ENCODE peak calls at places on chromosomes 2 and 18, in nine cellular contexts. One of them, this sample, is unnamed.

GRCh38 chr2:119692954-119693353 is 14.0 kb downstream of the TMEM177 start:
- DNase-seq in IMR-90: no peak
- DNase-seq in EH: no peak
- DNase-seq in lower leg skin: no peak
- DNase-seq in HT-29: no peak
- DNase-seq in T-cell: no peak
- DNase-seq in mammary epithelial cell: no peak
- DNase-seq in G401: no peak
- DNase-seq in GM23338: no peak
- DNase-seq in this sample: no peak

GRCh38 chr2:55896633-55897032 is 26.9 kb downstream of the EFEMP1 start:
- DNase-seq in G401: no peak
- DNase-seq in mammary epithelial cell: no peak
- DNase-seq in T-cell: no peak
- DNase-seq in lower leg skin: no peak
- DNase-seq in IMR-90: no peak
- DNase-seq in GM23338: no peak
- DNase-seq in EH: no peak
- DNase-seq in HT-29: no peak
- DNase-seq in this sample: no peak

GRCh38 chr2:217113496-217113895 is 253.6 kb upstream of the TNP1 start:
- DNase-seq in GM23338: no peak
- DNase-seq in IMR-90: no peak
- DNase-seq in G401: no peak
- DNase-seq in mammary epithelial cell: no peak
- DNase-seq in HT-29: no peak
- DNase-seq in EH: no peak
- DNase-seq in T-cell: no peak
- DNase-seq in lower leg skin: no peak
- DNase-seq in this sample: no peak

GRCh38 chr18:22946217-22946616 is 13.1 kb downstream of the RBBP8 start:
- DNase-seq in T-cell: no peak
- DNase-seq in G401: no peak
- DNase-seq in EH: no peak
- DNase-seq in HT-29: no peak
- DNase-seq in GM23338: no peak
- DNase-seq in IMR-90: no peak
- DNase-seq in mammary epithelial cell: no peak
- DNase-seq in lower leg skin: no peak
- DNase-seq in this sample: no peak

GRCh38 chr2:127569274-127570065 is 34.0 kb downstream of the MYO7B start:
- DNase-seq in EH: peak
- DNase-seq in GM23338: no peak
- DNase-seq in T-cell: no peak
- DNase-seq in mammary epithelial cell: peak
- DNase-seq in IMR-90: peak
- DNase-seq in G401: peak
- DNase-seq in lower leg skin: peak
- DNase-seq in HT-29: no peak
- DNase-seq in this sample: no peak

GRCh38 chr2:216621292-216621691 is 11.9 kb upstream of the IGFBP2 start:
- DNase-seq in mammary epithelial cell: no peak
- DNase-seq in GM23338: no peak
- DNase-seq in lower leg skin: no peak
- DNase-seq in T-cell: no peak
- DNase-seq in EH: no peak
- DNase-seq in IMR-90: no peak
- DNase-seq in G401: peak
- DNase-seq in HT-29: no peak
- DNase-seq in this sample: no peak

GRCh38 chr2:128510701-128511100 is 192.0 kb upstream of the HS6ST1 start:
- DNase-seq in G401: no peak
- DNase-seq in T-cell: no peak
- DNase-seq in EH: peak
- DNase-seq in mammary epithelial cell: no peak
- DNase-seq in lower leg skin: no peak
- DNase-seq in HT-29: no peak
- DNase-seq in IMR-90: peak
- DNase-seq in GM23338: no peak
- DNase-seq in this sample: no peak

GRCh38 chr2:233471291-233472035 is 95.1 kb downstream of the USP40 start:
- DNase-seq in lower leg skin: peak
- DNase-seq in EH: no peak
- DNase-seq in HT-29: no peak
- DNase-seq in IMR-90: no peak
- DNase-seq in T-cell: no peak
- DNase-seq in mammary epithelial cell: no peak
- DNase-seq in G401: no peak
- DNase-seq in GM23338: no peak
- DNase-seq in this sample: no peak

GRCh38 chr2:206082298-206082843 is 3.6 kb downstream of the INO80D start:
- DNase-seq in GM23338: peak
- DNase-seq in T-cell: no peak
- DNase-seq in mammary epithelial cell: no peak
- DNase-seq in EH: no peak
- DNase-seq in IMR-90: no peak
- DNase-seq in lower leg skin: no peak
- DNase-seq in HT-29: no peak
- DNase-seq in G401: no peak
- DNase-seq in this sample: no peak

This sample was measured in lower lobe of right lung.